ENCODE peak calls at places on chromosomes 12 and 14, in ten cellular contexts. F, P, E, H, A, Q, N, D, X and Y are unnamed samples.

GRCh38 chr12:100024974-100025555 is 40.3 kb upstream of the ANKS1B start:
- DNase-seq in Q (peak), H (peak), D (no peak), X (no peak), N (no peak), P (no peak), F (no peak), A (no peak), E (no peak), Y (no peak)

GRCh38 chr14:75257241-75257640 is 21.4 kb upstream of the FOS start:
- DNase-seq in Q (peak), A (no peak), D (no peak), H (no peak), P (no peak), N (no peak), X (no peak), E (no peak), F (no peak), Y (no peak)

GRCh38 chr12:55446334-55446733 is 2.5 kb downstream of the OR6C2 start:
- DNase-seq in E (no peak), P (no peak), D (no peak), X (no peak), N (no peak), A (no peak), Q (no peak), F (no peak), H (no peak), Y (no peak)

GRCh38 chr12:130490674-130491073 is 153.0 kb downstream of the PIWIL1 start:
- DNase-seq in F (no peak), Q (no peak), A (no peak), P (no peak), X (no peak), D (no peak), H (no peak), N (no peak), E (no peak), Y (no peak)

GRCh38 chr14:24285351-24285750 is 14.0 kb upstream of the RABGGTA start:
- DNase-seq in F (no peak), A (no peak), D (no peak), N (no peak), P (no peak), Q (no peak), E (no peak), H (no peak), X (no peak), Y (no peak)

GRCh38 chr14:95269493-95269892 is 50.2 kb downstream of the CLMN start:
- DNase-seq in F (no peak), Q (no peak), X (no peak), E (no peak), N (no peak), D (peak), H (no peak), P (no peak), A (no peak), Y (no peak)

GRCh38 chr14:59215353-59215752 is 26.9 kb downstream of the DAAM1 start:
- DNase-seq in P (peak), E (peak), D (peak), N (peak), F (no peak), H (peak), Q (no peak), A (peak), X (peak), Y (peak)

GRCh38 chr12:26566670-26567069 is 266.3 kb downstream of the ITPR2 start:
- DNase-seq in N (no peak), P (no peak), Q (no peak), F (no peak), H (no peak), D (no peak), X (no peak), A (peak), E (no peak), Y (no peak)

GRCh38 chr12:123431951-123432886 is 4.3 kb downstream of the RILPL2 start:
- DNase-seq in X (no peak), E (no peak), A (no peak), N (no peak), H (no peak), F (no peak), P (no peak), Q (peak), D (no peak), Y (no peak)

GRCh38 chr14:94654071-94654974 is 42.1 kb downstream of the SERPINA3 start:
- DNase-seq in X (no peak), P (peak), A (no peak), Q (no peak), D (no peak), N (no peak), H (no peak), E (no peak), F (no peak), Y (no peak)

GRCh38 chr14:101076451-101077220 is 173.1 kb upstream of the RTL1 start:
- DNase-seq in A (no peak), N (peak), E (no peak), Q (no peak), H (no peak), X (no peak), P (no peak), F (no peak), D (no peak), Y (no peak)
- H3K4me3 ChIP-seq in A (no peak), N (no peak), E (no peak), Q (no peak), H (no peak), X (no peak), P (no peak), F (no peak), D (no peak), Y (no peak)

GRCh38 chr14:89851031-89851430 is 103.5 kb downstream of the EFCAB11 start:
- DNase-seq in A (no peak), P (no peak), X (no peak), Q (no peak), F (no peak), D (no peak), E (no peak), N (no peak), H (peak), Y (no peak)

GRCh38 chr14:89845346-89845745 is 109.2 kb downstream of the EFCAB11 start:
- DNase-seq in Q (peak), H (peak), P (no peak), N (no peak), F (peak), X (no peak), A (peak), E (no peak), D (no peak), Y (peak)

GRCh38 chr14:89849931-89850330 is 104.6 kb downstream of the EFCAB11 start:
- DNase-seq in F (no peak), E (no peak), H (peak), P (no peak), N (no peak), Q (no peak), D (no peak), A (peak), X (no peak), Y (peak)

GRCh38 chr14:89844508-89844907 is 110.0 kb downstream of the EFCAB11 start:
- DNase-seq in N (no peak), X (no peak), P (no peak), D (no peak), H (no peak), Q (peak), A (no peak), E (no peak), F (no peak), Y (no peak)

GRCh38 chr14:89848165-89848564 is 106.4 kb downstream of the EFCAB11 start:
- DNase-seq in P (no peak), A (peak), D (no peak), Q (no peak), E (no peak), X (no peak), N (no peak), H (peak), F (no peak), Y (no peak)
- TF ChIP-seq CTCF in P (no peak), A (peak), D (no peak), Q (peak), E (peak), X (peak), N (peak), H (peak), F (no peak), Y (peak)

GRCh38 chr12:1579626-1580025 is 14.8 kb downstream of the FBXL14 start:
- DNase-seq in X (no peak), H (peak), F (no peak), A (peak), E (no peak), D (no peak), Q (no peak), N (no peak), P (no peak), Y (peak)
- H3K4me3 ChIP-seq in X (no peak), H (no peak), F (no peak), A (no peak), E (no peak), D (no peak), Q (no peak), N (no peak), P (no peak), Y (no peak)

DNA sequence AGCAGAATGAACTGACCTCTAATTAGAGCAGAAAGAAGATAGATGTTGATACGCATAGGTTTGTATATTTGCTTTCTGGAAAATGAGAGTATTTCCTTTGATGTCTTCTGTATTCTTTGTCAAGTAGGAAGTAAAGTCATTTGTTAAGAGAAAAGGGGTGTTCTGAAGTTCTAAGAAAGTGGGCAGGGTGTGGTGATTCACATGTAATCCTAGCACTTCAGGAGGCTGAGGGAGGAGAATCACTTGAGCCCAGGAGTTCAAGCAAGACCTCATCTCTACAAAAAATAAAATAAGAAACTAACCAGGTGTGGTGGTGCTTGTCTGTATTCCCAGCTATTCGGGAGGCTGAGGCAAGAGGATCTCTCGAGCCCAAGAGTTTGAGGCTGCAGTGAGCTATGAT is 2.8 kb downstream of the RHNO1 start:
- DNase-seq in F (no peak), N (no peak), X (no peak), A (no peak), D (no peak), E (no peak), P (no peak), H (no peak), Q (no peak), Y (no peak)
- TF ChIP-seq CTCF in F (no peak), N (no peak), X (no peak), A (no peak), D (no peak), E (no peak), P (no peak), H (no peak), Q (no peak), Y (no peak)

DNA sequence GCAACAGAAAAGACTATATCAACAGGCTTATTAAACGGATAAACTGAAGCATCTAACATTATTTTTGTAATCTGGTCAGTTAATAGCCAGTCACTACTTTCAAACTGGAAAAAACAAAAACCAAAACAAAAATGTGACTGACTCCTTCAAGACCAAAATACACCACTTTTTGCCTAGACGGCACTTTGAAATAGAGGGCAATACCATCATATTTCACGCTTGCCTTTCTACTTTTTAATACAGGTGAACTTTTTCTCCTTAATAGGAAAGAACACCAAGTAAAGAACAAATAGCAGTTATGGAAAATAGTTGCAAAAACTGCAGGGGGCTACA is 550 bp upstream of the NUP107 start:
- DNase-seq in X (no peak), H (no peak), P (no peak), F (no peak), N (no peak), E (no peak), A (peak), Q (peak), D (no peak), Y (no peak)
- H3K4me3 ChIP-seq in X (peak), H (peak), P (peak), F (peak), N (peak), E (peak), A (peak), Q (peak), D (peak), Y (peak)

DNA sequence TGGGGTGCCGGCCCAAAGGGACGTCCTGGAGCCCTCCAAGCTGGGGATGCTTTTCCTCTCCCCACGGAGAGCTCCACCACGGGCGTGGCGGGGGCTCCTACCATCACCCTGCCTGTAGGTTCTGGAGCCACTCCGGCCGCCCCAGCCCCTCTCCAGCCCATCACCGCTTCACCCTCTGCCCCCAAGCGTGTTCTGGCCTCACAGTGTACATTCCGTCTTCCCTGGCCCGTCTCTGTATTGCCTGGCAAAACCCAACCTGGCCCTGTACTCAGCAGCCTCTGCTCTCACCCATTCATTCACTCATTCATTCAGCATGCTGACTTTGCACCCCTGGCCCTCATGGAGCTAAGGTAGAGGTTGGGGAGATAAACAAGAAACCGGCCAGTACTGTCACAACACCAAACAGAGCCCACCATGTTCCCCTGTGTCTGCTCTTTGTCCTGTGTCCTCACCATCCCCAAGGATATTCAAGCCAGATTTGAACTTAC is 20.3 kb downstream of the SLC25A29 start:
- DNase-seq in D (no peak), X (no peak), P (peak), Q (no peak), H (no peak), N (peak), E (no peak), F (no peak), A (no peak), Y (no peak)
- TF ChIP-seq CTCF in D (no peak), X (no peak), P (no peak), Q (no peak), H (no peak), N (peak), E (no peak), F (no peak), A (no peak), Y (no peak)

GRCh38 chr12:80151131-80151530 is 51.8 kb downstream of the OTOGL start:
- DNase-seq in F (no peak), D (no peak), X (no peak), P (no peak), Q (no peak), N (no peak), H (no peak), E (no peak), A (no peak), Y (no peak)
- H3K4me3 ChIP-seq in F (no peak), D (no peak), X (no peak), P (no peak), Q (no peak), N (no peak), H (no peak), E (no peak), A (no peak), Y (no peak)

GRCh38 chr12:31959701-31960391 is 631 bp downstream of the RESF1 start:
- DNase-seq in H (peak), F (peak), D (peak), P (peak), A (peak), N (peak), E (peak), Q (peak), X (peak), Y (peak)
- TF ChIP-seq CTCF in H (peak), F (no peak), D (no peak), P (no peak), A (peak), N (no peak), E (no peak), Q (peak), X (no peak), Y (peak)